ENCODE peak calls at places on chromosome 12, in four cellular contexts. D is K562, H is IMR-90, L is endothelial cell of umbilical vein. F is an unnamed sample. For H3K9me1, the result is how much of the 10 kb centered on the place peaks cover.

GRCh38 chr12:83317641-83318040 is 630.9 kb downstream of the TMTC2 start:
- DNase-seq in H (no peak), L (no peak), D (no peak), F (no peak)

GRCh38 chr12:53543539-53543938 is 36.3 kb upstream of the NPFF start:
- DNase-seq in L (peak), H (peak), D (peak), F (no peak)

GRCh38 chr12:65510584-65511050 is 232.1 kb downstream of the MSRB3 start:
- DNase-seq in D (no peak), H (no peak), L (peak), F (no peak)

GRCh38 chr12:3288690-3289089 is 202.3 kb upstream of the PRMT8 start:
- DNase-seq in L (no peak), H (no peak), D (no peak), F (no peak)

GRCh38 chr12:104132351-104132956 is 5.6 kb downstream of the NFYB start:
- DNase-seq in D (no peak), L (no peak), H (no peak), F (no peak)

GRCh38 chr12:1594045-1594294 is 411 bp downstream of the FBXL14 start:
- DNase-seq in L (no peak), D (peak), H (no peak), F (no peak)

GRCh38 chr12:119669744-119670472 is 2.0 kb downstream of the PRKAB1 start:
- DNase-seq in H (no peak), L (peak), D (no peak), F (peak)

GRCh38 chr12:110001596-110001995 is 2.4 kb downstream of the ANKRD13A start:
- DNase-seq in D (no peak), H (peak), L (no peak), F (no peak)

GRCh38 chr12:65875635-65876034 is 51.4 kb downstream of the HMGA2 start:
- DNase-seq in H (peak), D (no peak), L (no peak), F (no peak)

GRCh38 chr12:30695327-30696102 is at the start of gene IPO8:
- DNase-seq in H (peak), L (peak), D (peak), F (peak)

GRCh38 chr12:91361864-91362263 is 179.2 kb upstream of the DCN start:
- DNase-seq in L (peak), H (peak), D (peak), F (no peak)

GRCh38 chr12:57477710-57478681 is 1.7 kb downstream of the ARHGAP9 start:
- DNase-seq in H (peak), L (no peak), D (peak), F (no peak)

GRCh38 chr12:100077367-100077766 is 65.3 kb downstream of the BLTP3B start:
- DNase-seq in H (no peak), L (no peak), D (no peak), F (no peak)

GRCh38 chr12:2566161-2566560 is 228.6 kb upstream of the FKBP4 start:
- DNase-seq in H (no peak), L (no peak), D (no peak), F (no peak)

GRCh38 chr12:53217049-53217929 is 10.2 kb upstream of the ITGB7 start:
- DNase-seq in D (no peak), H (no peak), L (no peak), F (no peak)

GRCh38 chr12:130620281-130620680 is 95.8 kb downstream of the RIMBP2 start:
- DNase-seq in H (no peak), D (no peak), L (no peak), F (no peak)

GRCh38 chr12:130560321-130560720 is 155.8 kb downstream of the RIMBP2 start:
- DNase-seq in D (no peak), L (no peak), H (no peak), F (no peak)

DNA sequence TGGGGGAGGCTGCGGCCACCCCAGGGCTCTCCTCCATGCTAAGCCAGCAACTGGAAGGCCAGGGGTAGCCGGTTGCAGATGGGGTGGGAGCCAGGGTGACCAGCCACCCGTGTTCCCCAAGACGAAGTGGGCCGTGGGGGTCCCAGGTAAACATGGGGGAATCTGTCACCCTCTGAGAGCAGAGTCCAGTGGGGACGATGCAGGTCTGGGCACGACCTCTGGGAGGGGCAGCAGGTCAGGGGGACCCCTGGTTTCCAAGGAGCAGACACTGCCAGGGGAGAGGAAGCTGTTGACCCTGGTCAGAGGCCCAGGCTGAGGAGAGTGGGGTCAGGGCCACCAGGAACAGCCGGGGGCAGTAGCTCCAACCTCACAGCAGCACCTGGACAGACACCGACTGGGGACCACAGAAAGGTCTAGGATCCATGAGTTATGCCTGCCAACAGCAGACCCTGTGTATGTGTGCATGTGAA is 35.0 kb upstream of the FBRSL1 start:
- DNase-seq in L (no peak), D (no peak), H (no peak), F (no peak)
- H3K9me1 ChIP-seq in L (under half), D (under half), H (under half), F (under half)

GRCh38 chr12:6333029-6333428 is 8.8 kb downstream of the TNFRSF1A start:
- DNase-seq in H (no peak), L (no peak), D (no peak), F (no peak)
- H3K27ac ChIP-seq in H (peak), L (peak), D (no peak), F (peak)

GRCh38 chr12:34210689-34211530 is 188.6 kb downstream of the ALG10 start:
- DNase-seq in D (no peak), L (no peak), H (no peak), F (no peak)
- H3K9me1 ChIP-seq in D (under half), L (under half), H (under half), F (under half)

DNA sequence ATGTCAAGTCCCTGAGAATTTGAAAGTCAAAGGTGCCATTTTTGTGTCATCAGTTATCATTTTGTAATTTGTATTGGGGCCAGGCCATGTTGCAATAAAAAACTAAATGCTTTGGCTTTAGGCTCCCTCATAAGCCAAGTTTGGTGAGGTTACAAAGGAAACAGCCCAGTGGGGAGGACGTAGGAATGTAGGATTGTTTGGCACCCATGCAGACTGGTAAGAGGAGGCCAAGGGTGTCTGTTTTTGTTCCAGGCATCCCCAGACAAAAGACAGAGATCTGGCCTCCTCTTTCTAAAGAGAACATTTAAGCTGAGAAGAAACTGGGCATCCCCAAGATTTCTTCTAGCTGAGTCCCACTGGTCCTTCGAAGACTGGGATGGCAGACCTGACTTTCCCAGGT is 111.7 kb downstream of the SUDS3 start:
- DNase-seq in D (no peak), L (no peak), H (no peak), F (no peak)
- H3K27ac ChIP-seq in D (no peak), L (no peak), H (no peak), F (no peak)

GRCh38 chr12:95411466-95411865 is 62.5 kb upstream of the METAP2 start:
- DNase-seq in L (no peak), D (no peak), H (no peak), F (no peak)

GRCh38 chr12:95413576-95413975 is 60.4 kb upstream of the METAP2 start:
- DNase-seq in L (no peak), H (peak), D (no peak), F (no peak)

GRCh38 chr12:95412826-95413311 is 61.1 kb upstream of the METAP2 start:
- DNase-seq in H (peak), D (no peak), L (no peak), F (no peak)

GRCh38 chr12:95408201-95408600 is 65.8 kb upstream of the METAP2 start:
- DNase-seq in L (no peak), D (no peak), H (no peak), F (no peak)
- H3K9me1 ChIP-seq in L (under half), D (under half), H (under half), F (under half)

DNA sequence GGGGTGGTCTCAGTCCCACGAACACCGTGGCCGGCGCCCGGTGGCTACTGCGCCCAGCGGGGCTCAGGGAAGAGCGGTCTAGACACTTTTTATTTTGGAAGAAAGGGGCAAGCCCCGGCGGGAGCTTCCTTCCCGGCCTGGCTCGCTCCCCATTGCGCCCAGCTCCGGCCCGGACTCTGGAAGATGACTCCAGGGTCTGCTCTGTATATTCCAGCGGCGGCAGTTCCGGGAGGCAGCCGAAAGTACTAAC is 225.1 kb upstream of the CRY1 start:
- DNase-seq in H (no peak), D (no peak), L (no peak), F (no peak)
- H3K27ac ChIP-seq in H (no peak), D (no peak), L (no peak), F (peak)

GRCh38 chr12:48183876-48184548 is 568 bp downstream of the CCDC184 start:
- DNase-seq in D (no peak), H (no peak), L (no peak), F (no peak)
- H3K9me1 ChIP-seq in D (under half), H (under half), L (under half), F (under half)

GRCh38 chr12:92426346-92426745 is 276.4 kb upstream of the PLEKHG7 start:
- DNase-seq in H (no peak), D (no peak), L (no peak), F (no peak)
- H3K27ac ChIP-seq in H (no peak), D (no peak), L (no peak), F (no peak)

GRCh38 chr12:115489253-115489652 is 788.2 kb downstream of the MED13L start:
- DNase-seq in D (no peak), L (no peak), H (no peak), F (no peak)

GRCh38 chr12:115481141-115481540 is 796.4 kb downstream of the MED13L start:
- DNase-seq in D (no peak), L (no peak), H (peak), F (no peak)

GRCh38 chr12:115485967-115486366 is 791.5 kb downstream of the MED13L start:
- DNase-seq in L (no peak), H (no peak), D (no peak), F (no peak)

GRCh38 chr12:115485503-115485902 is 792.0 kb downstream of the MED13L start:
- DNase-seq in L (no peak), H (no peak), D (no peak), F (no peak)
- H3K9me1 ChIP-seq in L (under half), H (under half), D (under half), F (under half)

GRCh38 chr12:108191086-108191485 is 62.0 kb downstream of the WSCD2 start:
- DNase-seq in L (no peak), H (no peak), D (no peak), F (no peak)
- H3K27ac ChIP-seq in L (no peak), H (no peak), D (no peak), F (no peak)